ENCODE peak calls at places on chromosomes 11 and 22, in six cellular contexts. One of them, this sample, is unnamed.

GRCh38 chr22:45319319-45319675 is 9.6 kb downstream of the FAM118A start:
- DNase-seq in fibroblast of lung: peak
- DNase-seq in GM06990: no peak
- DNase-seq in T follicular helper cell: no peak
- DNase-seq in NCI-H1436: no peak
- DNase-seq in IMR-90: peak
- DNase-seq in this sample: no peak

GRCh38 chr22:30270841-30271240 is 4.2 kb upstream of the OSM start:
- DNase-seq in IMR-90: peak
- DNase-seq in GM06990: no peak
- DNase-seq in NCI-H1436: no peak
- DNase-seq in T follicular helper cell: no peak
- DNase-seq in fibroblast of lung: peak
- DNase-seq in this sample: no peak

GRCh38 chr11:113255096-113255495 is 59.3 kb upstream of the TTC12 start:
- DNase-seq in fibroblast of lung: no peak
- DNase-seq in T follicular helper cell: no peak
- DNase-seq in GM06990: no peak
- DNase-seq in IMR-90: no peak
- DNase-seq in NCI-H1436: no peak
- DNase-seq in this sample: no peak

GRCh38 chr11:81253226-81253625 is 1480.4 kb downstream of the FAM181B start:
- DNase-seq in fibroblast of lung: no peak
- DNase-seq in NCI-H1436: no peak
- DNase-seq in GM06990: no peak
- DNase-seq in T follicular helper cell: no peak
- DNase-seq in IMR-90: no peak
- DNase-seq in this sample: no peak

GRCh38 chr11:17810041-17810440 is 75.5 kb downstream of the KCNC1 start:
- DNase-seq in IMR-90: no peak
- DNase-seq in fibroblast of lung: no peak
- DNase-seq in GM06990: no peak
- DNase-seq in T follicular helper cell: no peak
- DNase-seq in NCI-H1436: no peak
- DNase-seq in this sample: no peak

GRCh38 chr11:11843233-11843632 is 1.5 kb downstream of the USP47 start:
- DNase-seq in T follicular helper cell: no peak
- DNase-seq in fibroblast of lung: peak
- DNase-seq in GM06990: no peak
- DNase-seq in IMR-90: peak
- DNase-seq in NCI-H1436: no peak
- DNase-seq in this sample: no peak

GRCh38 chr22:38696606-38697005 is 4.1 kb downstream of the JOSD1 start:
- DNase-seq in NCI-H1436: no peak
- DNase-seq in T follicular helper cell: no peak
- DNase-seq in GM06990: no peak
- DNase-seq in IMR-90: peak
- DNase-seq in fibroblast of lung: peak
- DNase-seq in this sample: no peak

GRCh38 chr11:73423506-73423905 is 47.3 kb downstream of the RELT start:
- DNase-seq in NCI-H1436: no peak
- DNase-seq in GM06990: no peak
- DNase-seq in fibroblast of lung: no peak
- DNase-seq in IMR-90: no peak
- DNase-seq in T follicular helper cell: no peak
- DNase-seq in this sample: no peak